ENCODE peak calls at places on chromosomes 11 and 22, in eight cellular contexts. W, D, R, Z, P, M, U and H are unnamed samples.

GRCh38 chr11:66082936-66083698 is 13.0 kb downstream of the PACS1 start:
- DNase-seq in W (no peak), D (no peak), R (peak; percentile 59), Z (no peak), P (peak; percentile 21), M (no peak), U (no peak), H (no peak)

GRCh38 chr22:22988785-22989184 is 81.5 kb upstream of the GNAZ start:
- DNase-seq in W (no peak), D (no peak), R (no peak), Z (no peak), P (no peak), M (no peak), U (no peak), H (no peak)

GRCh38 chr11:21736404-21736803 is 456.5 kb upstream of the ANO5 start:
- DNase-seq in W (no peak), D (no peak), R (no peak), Z (no peak), P (no peak), M (no peak), U (no peak), H (no peak)

GRCh38 chr22:21068681-21069276 is 23.0 kb downstream of the LRRC74B start:
- DNase-seq in W (no peak), D (no peak), R (no peak), Z (no peak), P (no peak), M (no peak), U (peak; percentile 36), H (no peak)

GRCh38 chr22:49091917-49092545 is 735.6 kb downstream of the BRD1 start:
- DNase-seq in W (no peak), D (no peak), R (no peak), Z (no peak), P (no peak), M (no peak), U (no peak), H (no peak)

GRCh38 chr11:64536396-64536935 is 54.6 kb upstream of the SLC22A12 start:
- DNase-seq in W (no peak), D (no peak), R (no peak), Z (no peak), P (no peak), M (no peak), U (no peak), H (no peak)

GRCh38 chr22:50607366-50608020 is 6.9 kb downstream of the MAPK8IP2 start:
- DNase-seq in W (no peak), D (no peak), R (no peak), Z (no peak), P (no peak), M (no peak), U (no peak), H (no peak)

GRCh38 chr22:44289429-44290171 is 23.2 kb downstream of the SHISAL1 start:
- DNase-seq in W (no peak), D (no peak), R (no peak), Z (no peak), P (no peak), M (peak; percentile 80), U (peak; percentile 56), H (no peak)

GRCh38 chr11:57546869-57547518 is 9.6 kb downstream of the SMTNL1 start:
- DNase-seq in W (no peak), D (no peak), R (no peak), Z (no peak), P (no peak), M (peak; percentile 73), U (peak; percentile 64), H (peak; percentile 48)

GRCh38 chr22:25919452-25919851 is 177.5 kb downstream of the MYO18B start:
- DNase-seq in W (peak; percentile 22), D (no peak), R (no peak), Z (no peak), P (no peak), M (no peak), U (no peak), H (no peak)

GRCh38 chr11:29293825-29294224 is 723.0 kb downstream of the KCNA4 start:
- DNase-seq in W (no peak), D (no peak), R (no peak), Z (no peak), P (no peak), M (no peak), U (no peak), H (no peak)